ENCODE peak calls at places on chromosome 16, in five cellular contexts. I is colonic mucosa, L is coronary artery, C is lower lobe of right lung, D is tibial nerve. S is an unnamed sample.

GRCh38 chr16:54050281-54051210 is 236.0 kb downstream of the IRX3 start:
- DNase-seq in I (no peak), L (no peak), C (no peak), D (no peak), S (no peak)

GRCh38 chr16:10571354-10571753 is 9.0 kb downstream of the EMP2 start:
- DNase-seq in I (no peak), L (no peak), C (no peak), D (no peak), S (no peak)

GRCh38 chr16:20614201-20615141 is 38.3 kb upstream of the ACSM2B start:
- DNase-seq in I (no peak), L (no peak), C (peak; percentile 75), D (no peak), S (peak; percentile 51)

GRCh38 chr16:84648595-84649510 is 542 bp downstream of the KLHL36 start:
- DNase-seq in I (peak; percentile 72), L (no peak), C (peak; percentile 79), D (peak; percentile 21), S (no peak)

GRCh38 chr16:70738083-70738977 is 52.5 kb upstream of the MTSS2 start:
- DNase-seq in I (no peak), L (no peak), C (peak; percentile 77), D (peak; percentile 26), S (peak; percentile 86)

GRCh38 chr16:70804729-70805169 is 3.8 kb upstream of the VAC14 start:
- DNase-seq in I (no peak), L (no peak), C (no peak), D (no peak), S (no peak)

GRCh38 chr16:29909398-29909797 is 9.1 kb downstream of the ASPHD1 start:
- DNase-seq in I (no peak), L (no peak), C (no peak), D (no peak), S (peak; percentile 2)

GRCh38 chr16:9092282-9092962 is 978 bp downstream of the HAPSTR1 start:
- DNase-seq in I (peak; percentile 46), L (peak; percentile 80), C (peak; percentile 67), D (no peak), S (peak; percentile 65)

GRCh38 chr16:31344712-31345111 is 10.3 kb upstream of the ITGAX start:
- DNase-seq in I (no peak), L (no peak), C (no peak), D (no peak), S (no peak)

GRCh38 chr16:78815713-78816112 is 716.3 kb downstream of the WWOX start:
- DNase-seq in I (no peak), L (no peak), C (no peak), D (peak; percentile 6), S (no peak)

GRCh38 chr16:7521834-7522233 is 189.2 kb downstream of the RBFOX1 start:
- DNase-seq in I (no peak), L (no peak), C (no peak), D (no peak), S (no peak)

GRCh38 chr16:89602273-89602951 is 11.0 kb upstream of the DPEP1 start:
- DNase-seq in I (no peak), L (no peak), C (no peak), D (no peak), S (no peak)

GRCh38 chr16:73354426-73354825 is 306.5 kb upstream of the ZFHX3 start:
- DNase-seq in I (no peak), L (no peak), C (no peak), D (no peak), S (no peak)

GRCh38 chr16:56389554-56389953 is 35.8 kb downstream of the AMFR start:
- DNase-seq in I (no peak), L (no peak), C (no peak), D (no peak), S (no peak)

GRCh38 chr16:87129771-87130170 is 187.4 kb downstream of the C16orf95 start:
- DNase-seq in I (no peak), L (no peak), C (no peak), D (peak; percentile 19), S (no peak)

GRCh38 chr16:60110531-60110930 is 1376.4 kb upstream of the GOT2 start:
- DNase-seq in I (no peak), L (no peak), C (no peak), D (no peak), S (no peak)

GRCh38 chr16:15897834-15898254 is 9.4 kb upstream of the CEP20 start:
- DNase-seq in I (no peak), L (no peak), C (no peak), D (no peak), S (no peak)
- H3K4me3 ChIP-seq in I (no peak overlapping the region), L (no peak overlapping the region), C (no peak overlapping the region), D (no peak overlapping the region), S (no peak overlapping the region)

DNA sequence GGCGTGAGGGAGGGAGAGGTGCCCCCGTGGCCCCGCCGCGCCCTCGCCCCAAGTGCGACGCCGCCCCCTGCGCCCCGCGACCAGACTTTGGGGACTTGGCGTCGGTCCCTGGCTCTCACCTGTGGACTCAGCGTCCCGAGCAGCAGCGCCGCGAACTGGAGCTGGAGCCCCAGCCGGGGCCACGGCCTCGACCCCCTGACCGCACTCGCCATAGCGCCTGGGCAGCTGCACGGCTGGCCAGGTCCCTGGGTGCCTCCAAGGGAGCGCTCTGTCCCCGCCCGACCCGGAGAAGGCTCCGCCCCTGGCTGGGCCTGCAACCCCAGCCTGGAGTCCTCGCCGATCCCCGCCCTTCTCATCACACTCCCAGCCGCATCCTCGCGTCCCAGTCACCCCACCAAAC is at the start of gene ERN2:
- DNase-seq in I (peak; percentile 87), L (no peak), C (no peak), D (no peak), S (no peak)
- H3K4me3 ChIP-seq in I (peak within 1 kb of the TSS; percentile 59), L (no peak within 1 kb of the TSS), C (no peak within 1 kb of the TSS), D (no peak within 1 kb of the TSS), S (no peak within 1 kb of the TSS)

GRCh38 chr16:17347624-17348023 is 123.1 kb downstream of the XYLT1 start:
- DNase-seq in I (no peak), L (no peak), C (no peak), D (no peak), S (no peak)
- H3K4me3 ChIP-seq in I (no peak overlapping the region), L (no peak overlapping the region), C (no peak overlapping the region), D (no peak overlapping the region), S (no peak overlapping the region)

GRCh38 chr16:12239953-12240485 is 263.5 kb downstream of the SNX29 start:
- DNase-seq in I (no peak), L (no peak), C (no peak), D (no peak), S (no peak)
- H3K4me3 ChIP-seq in I (no peak overlapping the region), L (no peak overlapping the region), C (no peak overlapping the region), D (no peak overlapping the region), S (no peak overlapping the region)

GRCh38 chr16:68935008-68935407 is 91.7 kb downstream of the TANGO6 start:
- DNase-seq in I (no peak), L (no peak), C (no peak), D (no peak), S (no peak)
- H3K4me3 ChIP-seq in I (no peak overlapping the region), L (no peak overlapping the region), C (no peak overlapping the region), D (no peak overlapping the region), S (no peak overlapping the region)